ENCODE peak calls at places on chromosomes 3 and 15, in five cellular contexts. D is H7, K is ovary, I is spleen, N is brain microvascular endothelial cell. U is an unnamed sample.

GRCh38 chr15:48415036-48415886 is 84.0 kb downstream of the DUT start:
- DNase-seq in D (no peak), K (no peak), I (no peak), N (no peak), U (no peak)

GRCh38 chr3:124745756-124746155 is 15.5 kb downstream of the UMPS start:
- DNase-seq in D (no peak), K (no peak), I (no peak), N (no peak), U (no peak)

GRCh38 chr3:101842245-101842934 is 6.9 kb upstream of the NFKBIZ start:
- DNase-seq in D (peak; percentile 77), K (no peak), I (no peak), N (no peak), U (no peak)

GRCh38 chr15:39586387-39587171 is 5.7 kb downstream of the THBS1 start:
- DNase-seq in D (no peak), K (no peak), I (no peak), N (peak; percentile 78), U (peak; percentile 69)

GRCh38 chr3:115401891-115402501 is 221.3 kb upstream of the GAP43 start:
- DNase-seq in D (no peak), K (no peak), I (no peak), N (peak; percentile 85), U (no peak)

GRCh38 chr3:87161486-87161885 is 65.6 kb upstream of the CHMP2B start:
- DNase-seq in D (no peak), K (no peak), I (no peak), N (no peak), U (no peak)

GRCh38 chr3:100936931-100937330 is 56.3 kb downstream of the ABI3BP start:
- DNase-seq in D (no peak), K (no peak), I (no peak), N (no peak), U (no peak)

GRCh38 chr3:197501496-197501878 is 54.3 kb downstream of the BDH1 start:
- DNase-seq in D (peak; percentile 59), K (no peak), I (no peak), N (no peak), U (peak; percentile 62)

GRCh38 chr3:191352014-191352413 is 21.7 kb upstream of the UTS2B start:
- DNase-seq in D (no peak), K (no peak), I (no peak), N (no peak), U (no peak)

GRCh38 chr3:14352002-14352627 is 50.3 kb upstream of the SLC6A6 start:
- DNase-seq in D (peak; percentile 85), K (no peak), I (no peak), N (no peak), U (no peak)

GRCh38 chr3:77039606-77040553 is at the start of gene ROBO2:
- DNase-seq in D (peak; percentile 75), K (peak; percentile 73), I (peak; percentile 75), N (peak; percentile 14), U (peak; percentile 87)

GRCh38 chr3:101676219-101676764 is 640 bp downstream of the ZBTB11 start:
- DNase-seq in D (peak; percentile 98), K (peak; percentile 97), I (peak; percentile 100), N (peak; percentile 92), U (peak; percentile 98)

GRCh38 chr3:41447701-41448100 is 248.4 kb downstream of the CTNNB1 start:
- DNase-seq in D (no peak), K (no peak), I (no peak), N (no peak), U (no peak)

GRCh38 chr3:125017406-125017805 is 38.4 kb downstream of the HEG1 start:
- DNase-seq in D (no peak), K (no peak), I (no peak), N (no peak), U (no peak)

GRCh38 chr3:154120903-154121235 is 321 bp upstream of the ARHGEF26 start:
- DNase-seq in D (no peak), K (no peak), I (no peak), N (no peak), U (no peak)

GRCh38 chr15:45399381-45400212 is 21.3 kb upstream of the GATM start:
- DNase-seq in D (peak; percentile 28), K (no peak), I (no peak), N (no peak), U (peak; percentile 74)

GRCh38 chr3:120642368-120642948 is 39.6 kb downstream of the HGD start:
- DNase-seq in D (no peak), K (no peak), I (no peak), N (peak; percentile 75), U (peak; percentile 85)

GRCh38 chr3:38646630-38647029 is 2.9 kb downstream of the SCN5A start:
- DNase-seq in D (peak; percentile 84), K (no peak), I (peak; percentile 31), N (no peak), U (no peak)

GRCh38 chr15:58115692-58116091 is 22.5 kb upstream of the AQP9 start:
- DNase-seq in D (peak; percentile 14), K (no peak), I (no peak), N (no peak), U (no peak)

GRCh38 chr3:73226026-73226425 is 164.6 kb downstream of the EBLN2 start:
- DNase-seq in D (no peak), K (no peak), I (no peak), N (no peak), U (no peak)

GRCh38 chr15:72227192-72227586 is 3.8 kb downstream of the PKM start:
- DNase-seq in D (no peak), K (no peak), I (no peak), N (peak; percentile 73), U (no peak)

GRCh38 chr15:78345726-78346125 is 5.6 kb downstream of the CRABP1 start:
- DNase-seq in D (no peak), K (no peak), I (no peak), N (no peak), U (no peak)

GRCh38 chr15:66256692-66257091 is 3.1 kb upstream of the MEGF11 start:
- DNase-seq in D (no peak), K (no peak), I (no peak), N (no peak), U (no peak)

GRCh38 chr15:34644061-34644460 is 60.6 kb upstream of the GOLGA8B start:
- DNase-seq in D (no peak), K (no peak), I (no peak), N (peak; percentile 95), U (no peak)

GRCh38 chr3:133944641-133945441 is 49.2 kb upstream of the RAB6B start:
- DNase-seq in D (no peak), K (peak; percentile 23), I (peak; percentile 49), N (peak; percentile 66), U (peak; percentile 95)

DNA sequence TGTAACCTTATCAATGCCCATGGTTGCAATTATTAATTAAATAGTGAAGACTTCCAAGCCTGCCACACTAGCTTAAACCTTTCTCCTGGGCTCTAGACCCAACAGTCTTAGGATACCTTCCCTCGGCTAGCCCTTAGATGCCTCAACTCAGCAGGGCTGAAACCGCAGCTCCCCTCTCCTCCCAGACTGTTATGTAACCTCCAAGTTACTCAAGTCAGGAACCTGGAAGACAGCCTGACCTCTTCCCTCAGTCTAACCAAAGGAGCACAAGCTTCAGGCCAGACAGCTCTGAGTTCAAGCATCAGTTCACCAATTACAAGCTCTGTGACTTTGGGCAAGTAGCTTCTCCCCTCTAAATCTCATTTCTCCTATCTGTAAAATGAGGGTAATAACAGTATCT is 70.5 kb upstream of the HACD2 start:
- DNase-seq in D (no peak), K (no peak), I (no peak), N (no peak), U (no peak)
- H3K36me3 ChIP-seq in D (no peaks in the 10 kb centered on the region), K (no peaks in the 10 kb centered on the region), I (no peaks in the 10 kb centered on the region), N (no peaks in the 10 kb centered on the region), U (no peaks in the 10 kb centered on the region)

GRCh38 chr3:136293279-136293678 is 43.1 kb downstream of the PCCB start:
- DNase-seq in D (no peak), K (no peak), I (no peak), N (no peak), U (no peak)
- H3K36me3 ChIP-seq in D (no peaks in the 10 kb centered on the region), K (no peaks in the 10 kb centered on the region), I (peaks cover 13% of the 10 kb centered on the region), N (peaks cover 2% of the 10 kb centered on the region), U (peaks cover 9% of the 10 kb centered on the region)

GRCh38 chr3:52483577-52484495 is 11.3 kb upstream of the STAB1 start:
- DNase-seq in D (no peak), K (peak; percentile 79), I (no peak), N (peak; percentile 47), U (peak; percentile 55)

GRCh38 chr3:52480768-52481715 is 14.1 kb upstream of the STAB1 start:
- DNase-seq in D (no peak), K (peak; percentile 74), I (no peak), N (no peak), U (no peak)

GRCh38 chr3:52483081-52483480 is 12.1 kb upstream of the STAB1 start:
- DNase-seq in D (no peak), K (no peak), I (no peak), N (no peak), U (no peak)

GRCh38 chr3:52479876-52480575 is 15.1 kb upstream of the STAB1 start:
- DNase-seq in D (no peak), K (no peak), I (no peak), N (no peak), U (no peak)

GRCh38 chr3:52481819-52482521 is 13.2 kb upstream of the STAB1 start:
- DNase-seq in D (peak; percentile 97), K (peak; percentile 65), I (no peak), N (no peak), U (peak; percentile 32)
- H3K36me3 ChIP-seq in D (peaks cover 39% of the 10 kb centered on the region), K (no peaks in the 10 kb centered on the region), I (peaks cover 50% of the 10 kb centered on the region), N (peaks cover 58% of the 10 kb centered on the region), U (peaks cover 57% of the 10 kb centered on the region)

GRCh38 chr3:186514296-186515002 is 29.7 kb downstream of the CRYGS start:
- DNase-seq in D (peak; percentile 39), K (no peak), I (no peak), N (no peak), U (no peak)
- H3K36me3 ChIP-seq in D (no peaks in the 10 kb centered on the region), K (no peaks in the 10 kb centered on the region), I (no peaks in the 10 kb centered on the region), N (no peaks in the 10 kb centered on the region), U (no peaks in the 10 kb centered on the region)

GRCh38 chr3:129131465-129132088 is 10.0 kb upstream of the RAB43 start:
- DNase-seq in D (no peak), K (no peak), I (peak; percentile 14), N (no peak), U (no peak)

GRCh38 chr3:129132097-129132866 is 10.7 kb upstream of the RAB43 start:
- DNase-seq in D (no peak), K (no peak), I (peak; percentile 39), N (no peak), U (no peak)

GRCh38 chr3:129130291-129130813 is 8.7 kb upstream of the RAB43 start:
- DNase-seq in D (no peak), K (no peak), I (peak; percentile 54), N (no peak), U (no peak)

GRCh38 chr3:129126726-129127280 is 5.2 kb upstream of the RAB43 start:
- DNase-seq in D (no peak), K (no peak), I (peak; percentile 69), N (no peak), U (no peak)

DNA sequence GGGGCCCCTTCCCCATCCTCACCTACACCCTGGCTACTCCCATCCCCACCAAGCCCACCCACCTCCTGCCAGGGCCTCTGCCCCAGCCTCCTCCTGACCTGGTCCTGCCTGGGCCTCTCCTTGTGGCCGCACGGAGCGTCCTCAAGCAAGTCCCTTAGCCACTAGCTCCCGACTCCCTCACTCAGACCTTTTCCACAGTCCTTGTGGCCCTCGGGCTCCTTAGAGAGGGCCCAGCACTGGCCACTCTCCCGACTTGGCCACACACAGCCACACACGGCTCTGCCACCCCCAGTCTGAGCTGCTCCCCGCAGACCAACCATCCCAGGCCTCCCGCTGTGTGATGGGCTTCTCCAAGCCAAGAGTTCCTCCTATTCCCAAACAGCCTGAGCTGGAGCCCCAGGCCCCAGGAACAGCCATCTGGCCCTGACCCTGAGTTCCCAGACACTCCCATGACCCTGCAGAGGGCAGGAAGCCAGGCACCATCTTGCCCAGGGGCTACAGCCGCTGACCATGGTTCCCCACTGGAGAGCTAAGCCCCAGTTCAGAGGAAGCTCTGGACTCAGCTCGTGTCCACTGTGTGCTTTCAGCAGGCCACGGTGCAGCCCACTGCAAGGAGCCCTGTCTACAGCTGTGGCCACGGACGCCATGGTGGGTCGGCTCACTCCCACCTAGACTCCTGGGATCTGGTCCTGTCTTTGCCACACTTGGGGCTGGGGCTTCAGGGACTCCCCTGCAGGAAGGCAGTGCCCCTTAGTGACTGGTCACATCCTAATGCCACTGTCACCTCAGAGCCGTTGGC is 7.0 kb upstream of the RAB43 start:
- DNase-seq in D (no peak), K (no peak), I (peak; percentile 72), N (no peak), U (no peak)
- H3K36me3 ChIP-seq in D (peaks cover 19% of the 10 kb centered on the region), K (no peaks in the 10 kb centered on the region), I (peaks cover 63% of the 10 kb centered on the region), N (peaks cover 32% of the 10 kb centered on the region), U (peaks cover 24% of the 10 kb centered on the region)